ENCODE peak calls at places on chromosomes 1 and 21, in eight cellular contexts. One of them, this sample, is unnamed.

GRCh38 chr1:168582690-168583325 is 6.4 kb downstream of the XCL1 start:
- DNase-seq in OCI-LY7: no peak
- DNase-seq in heart left ventricle: no peak
- DNase-seq in mesenchymal stem cell: no peak
- DNase-seq in HCT116: no peak
- DNase-seq in adrenal gland: no peak
- DNase-seq in pancreas: no peak
- DNase-seq in fibroblast of lung: no peak
- DNase-seq in this sample: no peak

GRCh38 chr1:206912445-206913095 is 9.2 kb downstream of the FCMR start:
- DNase-seq in adrenal gland: peak; percentile 72
- DNase-seq in OCI-LY7: peak; percentile 84
- DNase-seq in fibroblast of lung: peak; percentile 83
- DNase-seq in heart left ventricle: peak; percentile 50
- DNase-seq in mesenchymal stem cell: peak; percentile 81
- DNase-seq in HCT116: peak; percentile 64
- DNase-seq in pancreas: peak; percentile 66
- DNase-seq in this sample: peak; percentile 73

GRCh38 chr21:43925096-43925481 is 60.1 kb downstream of the AGPAT3 start:
- DNase-seq in heart left ventricle: peak; percentile 51
- DNase-seq in OCI-LY7: no peak
- DNase-seq in pancreas: no peak
- DNase-seq in fibroblast of lung: no peak
- DNase-seq in mesenchymal stem cell: no peak
- DNase-seq in adrenal gland: no peak
- DNase-seq in HCT116: no peak
- DNase-seq in this sample: no peak

GRCh38 chr1:195328681-195329080 is 1279.6 kb downstream of the KCNT2 start:
- DNase-seq in fibroblast of lung: no peak
- DNase-seq in HCT116: no peak
- DNase-seq in OCI-LY7: no peak
- DNase-seq in mesenchymal stem cell: no peak
- DNase-seq in adrenal gland: no peak
- DNase-seq in pancreas: no peak
- DNase-seq in heart left ventricle: no peak
- DNase-seq in this sample: no peak

GRCh38 chr1:84573967-84574842 is at the start of gene CTBS:
- DNase-seq in mesenchymal stem cell: peak; percentile 93
- DNase-seq in fibroblast of lung: peak; percentile 86
- DNase-seq in OCI-LY7: peak; percentile 95
- DNase-seq in HCT116: peak; percentile 53
- DNase-seq in pancreas: peak; percentile 86
- DNase-seq in heart left ventricle: peak; percentile 93
- DNase-seq in adrenal gland: peak; percentile 90
- DNase-seq in this sample: peak; percentile 82

GRCh38 chr1:7334475-7335035 is 436.5 kb upstream of the VAMP3 start:
- DNase-seq in adrenal gland: no peak
- DNase-seq in heart left ventricle: peak; percentile 47
- DNase-seq in mesenchymal stem cell: peak; percentile 58
- DNase-seq in HCT116: no peak
- DNase-seq in pancreas: no peak
- DNase-seq in OCI-LY7: no peak
- DNase-seq in fibroblast of lung: peak; percentile 31
- DNase-seq in this sample: no peak

GRCh38 chr1:233664254-233664653 is 50.3 kb downstream of the KCNK1 start:
- DNase-seq in mesenchymal stem cell: no peak
- DNase-seq in fibroblast of lung: no peak
- DNase-seq in OCI-LY7: no peak
- DNase-seq in adrenal gland: no peak
- DNase-seq in HCT116: no peak
- DNase-seq in pancreas: no peak
- DNase-seq in heart left ventricle: no peak
- DNase-seq in this sample: no peak

GRCh38 chr1:195462646-195463045 is 1145.6 kb downstream of the KCNT2 start:
- DNase-seq in HCT116: no peak
- DNase-seq in OCI-LY7: no peak
- DNase-seq in fibroblast of lung: peak; percentile 9
- DNase-seq in heart left ventricle: no peak
- DNase-seq in pancreas: no peak
- DNase-seq in adrenal gland: no peak
- DNase-seq in mesenchymal stem cell: no peak
- DNase-seq in this sample: no peak

GRCh38 chr1:228393268-228393699 is 13.4 kb downstream of the TRIM11 start:
- DNase-seq in mesenchymal stem cell: peak; percentile 57
- DNase-seq in adrenal gland: peak; percentile 67
- DNase-seq in pancreas: peak; percentile 36
- DNase-seq in heart left ventricle: peak; percentile 73
- DNase-seq in OCI-LY7: peak; percentile 17
- DNase-seq in HCT116: no peak
- DNase-seq in fibroblast of lung: peak; percentile 77
- DNase-seq in this sample: no peak

GRCh38 chr1:205300149-205300548 is 21.4 kb downstream of the NUAK2 start:
- DNase-seq in fibroblast of lung: no peak
- DNase-seq in HCT116: no peak
- DNase-seq in pancreas: no peak
- DNase-seq in mesenchymal stem cell: no peak
- DNase-seq in adrenal gland: no peak
- DNase-seq in heart left ventricle: no peak
- DNase-seq in OCI-LY7: no peak
- DNase-seq in this sample: no peak

GRCh38 chr1:203663820-203664219 is 37.2 kb downstream of the ATP2B4 start:
- DNase-seq in fibroblast of lung: no peak
- DNase-seq in OCI-LY7: no peak
- DNase-seq in heart left ventricle: no peak
- DNase-seq in pancreas: no peak
- DNase-seq in mesenchymal stem cell: peak; percentile 55
- DNase-seq in adrenal gland: no peak
- DNase-seq in HCT116: no peak
- DNase-seq in this sample: no peak

GRCh38 chr1:89873250-89873649 is 52.4 kb downstream of the LRRC8D start:
- DNase-seq in pancreas: no peak
- DNase-seq in HCT116: no peak
- DNase-seq in adrenal gland: no peak
- DNase-seq in heart left ventricle: no peak
- DNase-seq in OCI-LY7: no peak
- DNase-seq in fibroblast of lung: no peak
- DNase-seq in mesenchymal stem cell: peak; percentile 53
- DNase-seq in this sample: no peak

GRCh38 chr21:28099296-28099695 is 893.4 kb downstream of the LTN1 start:
- DNase-seq in fibroblast of lung: peak; percentile 80
- DNase-seq in HCT116: no peak
- DNase-seq in adrenal gland: peak; percentile 22
- DNase-seq in pancreas: peak; percentile 25
- DNase-seq in heart left ventricle: peak; percentile 72
- DNase-seq in mesenchymal stem cell: peak; percentile 8
- DNase-seq in OCI-LY7: no peak
- DNase-seq in this sample: no peak

GRCh38 chr1:107593436-107594209 is 371.4 kb downstream of the VAV3 start:
- DNase-seq in HCT116: no peak
- DNase-seq in pancreas: no peak
- DNase-seq in mesenchymal stem cell: no peak
- DNase-seq in OCI-LY7: no peak
- DNase-seq in fibroblast of lung: peak; percentile 1
- DNase-seq in heart left ventricle: no peak
- DNase-seq in adrenal gland: no peak
- DNase-seq in this sample: no peak

GRCh38 chr1:18597159-18598042 is 33.2 kb upstream of the PAX7 start:
- DNase-seq in mesenchymal stem cell: peak; percentile 26
- DNase-seq in pancreas: peak; percentile 22
- DNase-seq in OCI-LY7: peak; percentile 51
- DNase-seq in HCT116: no peak
- DNase-seq in heart left ventricle: peak; percentile 50
- DNase-seq in fibroblast of lung: peak; percentile 39
- DNase-seq in adrenal gland: peak; percentile 60
- DNase-seq in this sample: peak; percentile 56

GRCh38 chr1:150683914-150684313 is 13.0 kb downstream of the GOLPH3L start:
- DNase-seq in heart left ventricle: no peak
- DNase-seq in mesenchymal stem cell: no peak
- DNase-seq in pancreas: no peak
- DNase-seq in fibroblast of lung: no peak
- DNase-seq in adrenal gland: no peak
- DNase-seq in OCI-LY7: peak; percentile 53
- DNase-seq in HCT116: no peak
- DNase-seq in this sample: no peak

GRCh38 chr1:26530898-26531598 is 1.5 kb downstream of the RPS6KA1 start:
- DNase-seq in pancreas: peak; percentile 82
- DNase-seq in fibroblast of lung: peak; percentile 19
- DNase-seq in adrenal gland: peak; percentile 77
- DNase-seq in mesenchymal stem cell: peak; percentile 74
- DNase-seq in HCT116: peak; percentile 65
- DNase-seq in OCI-LY7: peak; percentile 49
- DNase-seq in heart left ventricle: no peak
- DNase-seq in this sample: no peak
- H3K4me1 ChIP-seq in pancreas: peaks cover 21% of the 10 kb centered on the region
- H3K4me1 ChIP-seq in fibroblast of lung: no peaks in the 10 kb centered on the region
- H3K4me1 ChIP-seq in adrenal gland: peaks cover 11% of the 10 kb centered on the region
- H3K4me1 ChIP-seq in mesenchymal stem cell: peaks cover 36% of the 10 kb centered on the region
- H3K4me1 ChIP-seq in HCT116: peaks cover 33% of the 10 kb centered on the region
- H3K4me1 ChIP-seq in OCI-LY7: peaks cover 54% of the 10 kb centered on the region
- H3K4me1 ChIP-seq in heart left ventricle: peaks cover 10% of the 10 kb centered on the region
- H3K4me1 ChIP-seq in this sample: peaks cover 24% of the 10 kb centered on the region

DNA sequence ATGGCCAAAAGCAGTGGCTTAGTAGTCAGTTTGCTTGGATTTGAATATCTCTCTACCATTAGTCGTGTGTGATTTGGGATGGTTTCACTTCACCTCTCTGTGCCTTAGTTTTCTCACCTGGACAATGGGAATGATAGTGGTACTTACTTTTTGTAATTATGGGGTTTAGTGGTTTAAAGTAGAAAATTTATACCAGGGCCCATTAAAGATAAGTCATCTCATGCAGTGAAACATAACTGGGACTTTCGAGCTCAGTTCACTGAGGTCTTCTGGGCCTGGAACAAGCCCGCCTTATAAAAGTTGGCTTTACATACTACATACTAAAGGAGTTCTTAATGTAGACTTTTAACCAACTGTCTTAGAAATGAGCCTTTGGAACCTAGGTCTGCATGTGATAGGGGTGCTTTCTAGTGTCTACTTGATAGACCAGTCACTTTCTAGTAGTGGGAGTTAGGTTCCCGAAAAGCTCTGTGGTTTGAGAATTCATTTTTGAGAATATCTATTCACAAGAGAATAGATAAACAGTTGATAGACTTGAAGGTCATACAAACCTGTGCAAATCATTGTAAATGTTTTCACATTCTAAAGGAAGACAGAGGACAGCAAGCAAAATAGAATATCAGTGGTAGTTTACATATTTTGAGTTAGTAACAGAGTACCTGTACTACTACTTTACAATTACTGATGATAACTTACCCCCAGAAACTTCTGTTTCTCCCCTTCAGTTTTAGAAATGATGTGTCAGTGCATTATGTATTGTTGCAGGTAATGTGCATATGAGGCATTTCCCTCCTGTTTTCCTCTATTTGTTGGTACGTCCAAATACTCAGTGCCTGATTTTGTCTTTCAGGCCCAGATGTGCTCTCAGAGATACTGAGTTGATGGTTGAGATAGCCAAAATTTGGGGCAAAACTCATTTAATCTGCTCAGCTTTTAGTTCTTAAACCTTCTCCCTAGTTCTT is 48.0 kb downstream of the DYRK1A start:
- DNase-seq in pancreas: no peak
- DNase-seq in mesenchymal stem cell: no peak
- DNase-seq in HCT116: no peak
- DNase-seq in heart left ventricle: no peak
- DNase-seq in fibroblast of lung: no peak
- DNase-seq in OCI-LY7: no peak
- DNase-seq in adrenal gland: no peak
- DNase-seq in this sample: no peak
- H3K4me1 ChIP-seq in pancreas: peaks cover 10% of the 10 kb centered on the region
- H3K4me1 ChIP-seq in mesenchymal stem cell: no peaks in the 10 kb centered on the region
- H3K4me1 ChIP-seq in HCT116: peaks cover 4% of the 10 kb centered on the region
- H3K4me1 ChIP-seq in heart left ventricle: peaks cover 82% of the 10 kb centered on the region
- H3K4me1 ChIP-seq in fibroblast of lung: peaks cover 22% of the 10 kb centered on the region
- H3K4me1 ChIP-seq in OCI-LY7: peaks cover 28% of the 10 kb centered on the region
- H3K4me1 ChIP-seq in adrenal gland: peaks cover 25% of the 10 kb centered on the region
- H3K4me1 ChIP-seq in this sample: no peaks in the 10 kb centered on the region

DNA sequence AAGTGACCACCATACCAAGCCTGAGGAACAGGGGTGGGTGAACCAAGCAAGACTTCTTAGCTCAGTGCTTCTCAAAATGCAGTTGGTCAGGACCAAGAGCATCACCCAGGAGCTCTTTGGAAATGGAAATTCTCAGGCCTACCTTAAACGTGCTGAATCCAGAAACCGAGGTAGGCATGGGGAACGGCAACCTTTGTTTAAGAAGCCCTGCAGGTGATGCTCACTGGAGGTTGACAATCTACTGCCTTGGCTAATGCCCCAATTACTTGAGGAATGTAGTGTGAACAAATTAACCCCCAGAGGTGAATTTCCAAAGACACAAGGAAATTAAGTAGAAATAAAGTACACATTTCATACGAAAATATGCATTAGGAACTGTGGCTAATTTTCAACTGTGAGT is 5.3 kb downstream of the PTPN14 start:
- DNase-seq in adrenal gland: no peak
- DNase-seq in pancreas: no peak
- DNase-seq in mesenchymal stem cell: no peak
- DNase-seq in fibroblast of lung: no peak
- DNase-seq in heart left ventricle: no peak
- DNase-seq in OCI-LY7: no peak
- DNase-seq in HCT116: no peak
- DNase-seq in this sample: no peak
- H3K4me1 ChIP-seq in adrenal gland: peaks cover 19% of the 10 kb centered on the region
- H3K4me1 ChIP-seq in pancreas: peaks cover 15% of the 10 kb centered on the region
- H3K4me1 ChIP-seq in mesenchymal stem cell: peaks cover 14% of the 10 kb centered on the region
- H3K4me1 ChIP-seq in fibroblast of lung: peaks cover 2% of the 10 kb centered on the region
- H3K4me1 ChIP-seq in heart left ventricle: peaks cover 70% of the 10 kb centered on the region
- H3K4me1 ChIP-seq in OCI-LY7: no peaks in the 10 kb centered on the region
- H3K4me1 ChIP-seq in HCT116: peaks cover 20% of the 10 kb centered on the region
- H3K4me1 ChIP-seq in this sample: peaks cover 46% of the 10 kb centered on the region

DNA sequence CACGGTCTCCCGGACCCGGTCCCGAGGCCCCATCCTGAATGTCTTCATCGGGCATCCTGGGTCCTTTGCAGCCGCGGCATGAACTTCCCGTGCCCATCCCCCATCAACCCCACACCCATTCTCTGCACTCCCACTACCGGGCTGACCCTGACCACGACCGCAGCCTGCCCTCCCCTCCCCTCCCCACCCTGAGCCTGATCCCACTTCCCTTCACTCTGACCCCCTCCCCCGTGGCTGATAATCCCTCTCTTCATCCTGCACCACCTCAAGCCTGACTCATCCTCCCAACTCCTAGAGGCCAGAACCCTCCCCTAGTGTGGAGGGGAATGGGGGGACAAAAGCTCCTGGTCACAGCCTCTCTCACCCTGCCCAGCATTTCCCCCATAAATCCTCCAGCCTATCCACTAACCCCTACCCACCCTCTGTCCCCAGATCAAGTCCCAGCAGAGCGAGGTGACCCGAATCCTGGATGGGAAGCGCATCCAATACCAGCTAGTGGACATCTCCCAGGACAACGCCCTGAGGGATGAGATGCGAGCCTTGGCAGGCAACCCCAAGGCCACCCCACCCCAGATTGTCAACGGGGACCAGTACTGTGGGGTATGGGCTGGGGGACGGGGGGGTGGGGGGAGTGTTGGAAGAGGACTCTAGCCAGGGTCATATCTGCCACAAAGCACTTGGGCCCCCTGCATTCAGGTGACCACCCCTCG is 602 bp downstream of the SH3BGRL3 start:
- DNase-seq in pancreas: peak; percentile 41
- DNase-seq in heart left ventricle: peak; percentile 50
- DNase-seq in mesenchymal stem cell: peak; percentile 62
- DNase-seq in fibroblast of lung: no peak
- DNase-seq in adrenal gland: no peak
- DNase-seq in OCI-LY7: no peak
- DNase-seq in HCT116: no peak
- DNase-seq in this sample: peak; percentile 72
- H3K4me1 ChIP-seq in pancreas: peaks cover 33% of the 10 kb centered on the region
- H3K4me1 ChIP-seq in heart left ventricle: peaks cover 61% of the 10 kb centered on the region
- H3K4me1 ChIP-seq in mesenchymal stem cell: peaks cover 54% of the 10 kb centered on the region
- H3K4me1 ChIP-seq in fibroblast of lung: peaks cover 72% of the 10 kb centered on the region
- H3K4me1 ChIP-seq in adrenal gland: peaks cover 14% of the 10 kb centered on the region
- H3K4me1 ChIP-seq in OCI-LY7: peaks cover 45% of the 10 kb centered on the region
- H3K4me1 ChIP-seq in HCT116: peaks cover 95% of the 10 kb centered on the region
- H3K4me1 ChIP-seq in this sample: peaks cover 60% of the 10 kb centered on the region

This sample was measured in DND-41.